ENCODE peak calls at places on chromosomes 5 and 9, in ten cellular contexts. R is left ventricle myocardium inferior, N is psoas muscle, A is foreskin keratinocyte, V is lung, P is A549, G is mucosa of descending colon, K is astrocyte of the spinal cord, X is right atrium auricular region, F is fibroblast of the aortic adventitia. D is an unnamed sample.

GRCh38 chr5:30098940-30099339 is 1094.5 kb upstream of the CDH6 start:
- DNase-seq in N (no peak), G (no peak), A (no peak), F (no peak), X (no peak), V (no peak), P (no peak), K (peak; percentile 9), R (no peak), D (no peak)

GRCh38 chr5:12080761-12081160 is 176.5 kb upstream of the CTNND2 start:
- DNase-seq in X (no peak), R (no peak), G (no peak), P (no peak), F (no peak), K (no peak), V (no peak), A (no peak), N (no peak), D (no peak)

GRCh38 chr5:149740866-149741459 is 10.9 kb downstream of the PPARGC1B start:
- DNase-seq in N (no peak), A (no peak), K (no peak), G (no peak), X (no peak), P (no peak), V (no peak), R (no peak), F (no peak), D (no peak)

GRCh38 chr5:57499262-57500050 is 16.8 kb upstream of the ACTBL2 start:
- DNase-seq in P (peak; percentile 74), V (no peak), F (peak; percentile 92), R (no peak), K (peak; percentile 72), X (no peak), G (no peak), A (peak; percentile 68), N (no peak), D (no peak)

GRCh38 chr9:98087420-98088354 is 31.2 kb downstream of the NANS start:
- DNase-seq in F (peak; percentile 31), X (no peak), K (peak; percentile 55), V (peak; percentile 43), P (no peak), N (peak; percentile 44), A (peak; percentile 71), R (peak; percentile 22), G (peak; percentile 70), D (no peak)

GRCh38 chr5:136197462-136198142 is 4.6 kb upstream of the SMIM32 start:
- DNase-seq in K (no peak), N (no peak), R (no peak), G (no peak), X (peak; percentile 26), V (peak; percentile 11), A (no peak), F (no peak), P (no peak), D (peak; percentile 29)

GRCh38 chr5:95861221-95861857 is 38.8 kb upstream of the GLRX start:
- DNase-seq in V (peak; percentile 67), F (peak; percentile 98), G (no peak), P (peak; percentile 90), X (peak; percentile 96), K (peak; percentile 97), N (peak; percentile 62), R (peak; percentile 50), A (peak; percentile 79), D (no peak)

GRCh38 chr9:97980918-97981827 is 2.0 kb upstream of the ANP32B start:
- DNase-seq in X (peak; percentile 69), K (no peak), A (peak; percentile 45), P (no peak), R (peak; percentile 55), V (no peak), N (peak; percentile 48), G (no peak), F (peak; percentile 41), D (no peak)

GRCh38 chr5:31492824-31493223 is 39.1 kb downstream of the DROSHA start:
- DNase-seq in G (no peak), K (no peak), V (no peak), A (no peak), N (no peak), R (no peak), P (no peak), F (no peak), X (no peak), D (no peak)

GRCh38 chr9:73807956-73808355 is 656.3 kb downstream of the ANXA1 start:
- DNase-seq in P (no peak), V (no peak), R (no peak), X (no peak), A (no peak), G (no peak), F (no peak), N (no peak), K (peak; percentile 26), D (no peak)

GRCh38 chr5:107383414-107383813 is 287.3 kb downstream of the EFNA5 start:
- DNase-seq in N (no peak), K (no peak), G (no peak), P (peak; percentile 24), A (peak; percentile 40), F (no peak), V (no peak), R (no peak), X (no peak), D (no peak)

DNA sequence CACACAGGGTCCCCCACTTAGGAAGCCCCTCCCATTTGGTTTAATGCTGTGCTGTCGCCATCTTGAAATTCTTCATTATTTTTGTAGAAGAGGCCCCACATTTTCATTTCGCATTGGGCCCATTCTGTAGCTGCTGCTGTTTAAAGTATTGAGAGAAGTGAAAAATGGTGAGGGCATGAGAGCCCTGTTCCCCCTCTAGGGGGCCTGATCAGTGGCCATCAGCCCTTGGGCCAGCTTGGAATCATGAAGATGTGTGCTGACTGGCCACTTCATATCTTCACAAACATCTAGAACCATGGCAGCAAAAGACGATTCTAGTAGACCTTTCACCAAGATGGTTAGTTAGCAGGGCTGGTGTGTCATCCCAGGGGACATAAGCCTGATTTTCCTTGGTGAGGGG is 3.3 kb downstream of the TMEM268 start:
- DNase-seq in F (no peak), V (no peak), X (no peak), K (no peak), G (no peak), A (no peak), R (no peak), P (no peak), N (no peak), D (no peak)
- TF ChIP-seq CTCF in F (no peak), V (no peak), X (no peak), K (no peak), G (no peak), A (no peak), R (no peak), P (no peak), N (no peak), D (no peak)

GRCh38 chr5:168706655-168707069 is 127.5 kb upstream of the PANK3 start:
- DNase-seq in X (no peak), A (peak; percentile 32), R (no peak), N (no peak), V (no peak), F (peak; percentile 45), P (peak; percentile 49), G (no peak), K (peak; percentile 38), D (peak; percentile 58)
- TF ChIP-seq CTCF in X (peak; percentile 65), A (peak; percentile 78), R (peak; percentile 73), N (no peak), V (peak; percentile 19), F (peak; percentile 60), P (peak; percentile 69), G (no peak), K (peak; percentile 76), D (no peak)

DNA sequence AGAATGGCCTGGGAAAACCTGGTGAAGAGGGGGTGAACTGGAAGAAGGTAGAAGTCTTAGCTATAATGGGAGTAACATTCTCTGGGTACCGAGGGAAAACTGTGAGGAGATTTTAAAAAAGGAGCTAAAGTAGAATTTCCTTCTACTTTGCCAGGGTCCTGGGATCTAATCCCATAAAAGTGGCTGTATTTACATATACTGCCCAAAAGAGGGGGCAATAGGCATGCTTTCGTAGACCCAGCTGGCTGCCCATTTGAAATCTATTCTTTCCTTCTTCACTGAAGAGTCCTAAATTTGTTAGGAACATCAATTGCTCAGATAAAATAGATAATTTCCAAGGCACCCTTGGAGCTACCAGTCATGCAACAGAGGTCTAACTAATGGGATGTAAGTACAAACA is 159.2 kb downstream of the CDC42SE2 start:
- DNase-seq in V (no peak), G (no peak), N (no peak), R (no peak), X (no peak), K (peak; percentile 50), A (no peak), P (peak; percentile 27), F (peak; percentile 41), D (no peak)
- TF ChIP-seq CTCF in V (no peak), G (no peak), N (peak; percentile 10), R (peak; percentile 54), X (peak; percentile 60), K (peak; percentile 63), A (peak; percentile 65), P (peak; percentile 53), F (peak; percentile 51), D (no peak)

DNA sequence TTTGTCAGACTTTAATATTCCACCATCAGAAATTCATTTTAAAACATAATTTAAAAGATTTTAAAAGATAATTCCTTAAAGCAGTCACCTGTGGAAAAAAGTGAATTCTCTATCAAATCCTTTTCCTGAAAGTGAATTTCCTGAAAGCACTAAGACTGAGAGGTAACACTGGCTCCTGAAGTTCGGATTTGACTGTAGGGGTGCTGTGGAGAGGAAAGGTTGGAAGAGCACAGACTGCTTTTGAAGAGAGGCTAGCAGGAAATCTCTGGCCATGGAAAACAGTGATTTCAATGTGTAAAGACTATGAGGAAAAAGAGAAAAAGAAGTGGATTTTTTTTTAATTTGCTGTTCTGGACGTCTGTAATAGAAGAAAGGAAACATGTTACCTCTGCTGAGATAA is 35.7 kb upstream of the TMEM161B start:
- DNase-seq in N (no peak), G (no peak), X (no peak), P (no peak), A (no peak), F (no peak), K (no peak), R (no peak), V (no peak), D (no peak)
- TF ChIP-seq CTCF in N (no peak), G (no peak), X (no peak), P (no peak), A (no peak), F (no peak), K (no peak), R (no peak), V (no peak), D (no peak)

DNA sequence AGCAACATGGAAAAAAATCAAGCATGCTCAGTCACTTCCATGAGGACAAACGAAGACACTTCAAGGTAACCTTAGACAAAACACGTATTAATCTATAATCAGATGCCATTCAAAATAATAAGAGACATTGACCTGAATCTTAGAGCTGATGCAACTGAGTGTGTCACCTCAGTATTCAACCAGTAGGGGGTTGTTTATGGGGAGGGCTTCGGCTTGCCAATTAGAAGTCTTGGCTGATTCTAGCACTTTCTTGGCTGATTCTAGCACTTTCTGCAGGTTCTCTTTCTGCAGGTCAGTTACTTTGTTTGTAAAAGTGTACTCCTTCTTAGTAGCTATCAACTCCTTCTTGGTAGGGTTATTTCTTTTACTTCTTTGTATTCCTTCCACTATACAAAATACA is 317.6 kb downstream of the ENC1 start:
- DNase-seq in X (no peak), N (no peak), P (no peak), V (no peak), R (no peak), K (no peak), G (no peak), F (no peak), A (no peak), D (no peak)
- TF ChIP-seq CTCF in X (no peak), N (no peak), P (no peak), V (no peak), R (no peak), K (no peak), G (no peak), F (no peak), A (no peak), D (no peak)